ENCODE peak calls at places on chromosome 3, in six cellular contexts. One of them, this sample, is unnamed.

GRCh38 chr3:129558772-129559564 is 16.0 kb downstream of the H1-8 start:
- DNase-seq in KG1: no peak
- DNase-seq in mucosa of descending colon: peak
- DNase-seq in dorsolateral prefrontal cortex: no peak
- DNase-seq in germinal center: no peak
- DNase-seq in NCI-H1092: no peak
- DNase-seq in this sample: peak

GRCh38 chr3:172646439-172647015 is 64.3 kb downstream of the NCEH1 start:
- DNase-seq in dorsolateral prefrontal cortex: no peak
- DNase-seq in NCI-H1092: peak
- DNase-seq in KG1: no peak
- DNase-seq in germinal center: no peak
- DNase-seq in mucosa of descending colon: no peak
- DNase-seq in this sample: no peak

GRCh38 chr3:116285781-116286180 is 159.5 kb downstream of the LSAMP start:
- DNase-seq in mucosa of descending colon: no peak
- DNase-seq in dorsolateral prefrontal cortex: no peak
- DNase-seq in germinal center: no peak
- DNase-seq in NCI-H1092: no peak
- DNase-seq in KG1: no peak
- DNase-seq in this sample: no peak

GRCh38 chr3:113275876-113276580 is 64.7 kb downstream of the BOC start:
- DNase-seq in NCI-H1092: peak
- DNase-seq in mucosa of descending colon: no peak
- DNase-seq in germinal center: peak
- DNase-seq in KG1: no peak
- DNase-seq in dorsolateral prefrontal cortex: no peak
- DNase-seq in this sample: no peak

GRCh38 chr3:159882784-159883779 is 105.6 kb upstream of the IL12A start:
- DNase-seq in NCI-H1092: no peak
- DNase-seq in mucosa of descending colon: no peak
- DNase-seq in dorsolateral prefrontal cortex: no peak
- DNase-seq in KG1: no peak
- DNase-seq in germinal center: no peak
- DNase-seq in this sample: no peak

GRCh38 chr3:187208159-187208558 is 10.9 kb downstream of the RTP1 start:
- DNase-seq in KG1: no peak
- DNase-seq in NCI-H1092: no peak
- DNase-seq in mucosa of descending colon: no peak
- DNase-seq in germinal center: no peak
- DNase-seq in dorsolateral prefrontal cortex: no peak
- DNase-seq in this sample: no peak

GRCh38 chr3:96700322-96701315 is 113.8 kb upstream of the EPHA6 start:
- DNase-seq in NCI-H1092: no peak
- DNase-seq in mucosa of descending colon: no peak
- DNase-seq in dorsolateral prefrontal cortex: no peak
- DNase-seq in KG1: no peak
- DNase-seq in germinal center: no peak
- DNase-seq in this sample: no peak

GRCh38 chr3:36364260-36364659 is 16.0 kb upstream of the STAC start:
- DNase-seq in NCI-H1092: peak
- DNase-seq in germinal center: no peak
- DNase-seq in mucosa of descending colon: no peak
- DNase-seq in dorsolateral prefrontal cortex: no peak
- DNase-seq in KG1: no peak
- DNase-seq in this sample: no peak

GRCh38 chr3:108940166-108940565 is 13.5 kb downstream of the GUCA1C start:
- DNase-seq in germinal center: no peak
- DNase-seq in KG1: no peak
- DNase-seq in dorsolateral prefrontal cortex: no peak
- DNase-seq in NCI-H1092: no peak
- DNase-seq in mucosa of descending colon: no peak
- DNase-seq in this sample: no peak

GRCh38 chr3:153829596-153830170 is 291.5 kb upstream of the ARHGEF26 start:
- DNase-seq in dorsolateral prefrontal cortex: no peak
- DNase-seq in NCI-H1092: no peak
- DNase-seq in mucosa of descending colon: no peak
- DNase-seq in germinal center: no peak
- DNase-seq in KG1: no peak
- DNase-seq in this sample: no peak

GRCh38 chr3:115248274-115248673 is 101.2 kb upstream of the ZBTB20 start:
- DNase-seq in KG1: no peak
- DNase-seq in germinal center: no peak
- DNase-seq in dorsolateral prefrontal cortex: no peak
- DNase-seq in NCI-H1092: no peak
- DNase-seq in mucosa of descending colon: no peak
- DNase-seq in this sample: no peak

GRCh38 chr3:194107126-194107525 is 28.8 kb upstream of the HES1 start:
- DNase-seq in NCI-H1092: no peak
- DNase-seq in dorsolateral prefrontal cortex: no peak
- DNase-seq in germinal center: no peak
- DNase-seq in KG1: no peak
- DNase-seq in mucosa of descending colon: no peak
- DNase-seq in this sample: no peak

GRCh38 chr3:188367741-188368140 is 213.8 kb downstream of the LPP start:
- DNase-seq in NCI-H1092: no peak
- DNase-seq in mucosa of descending colon: no peak
- DNase-seq in KG1: no peak
- DNase-seq in dorsolateral prefrontal cortex: no peak
- DNase-seq in germinal center: no peak
- DNase-seq in this sample: no peak

GRCh38 chr3:171753665-171754408 is 56.4 kb downstream of the PLD1 start:
- DNase-seq in mucosa of descending colon: no peak
- DNase-seq in NCI-H1092: no peak
- DNase-seq in dorsolateral prefrontal cortex: no peak
- DNase-seq in germinal center: no peak
- DNase-seq in KG1: no peak
- DNase-seq in this sample: no peak

GRCh38 chr3:133408961-133409360 is 9.1 kb downstream of the BFSP2 start:
- DNase-seq in KG1: no peak
- DNase-seq in NCI-H1092: no peak
- DNase-seq in mucosa of descending colon: no peak
- DNase-seq in germinal center: no peak
- DNase-seq in dorsolateral prefrontal cortex: no peak
- DNase-seq in this sample: no peak

GRCh38 chr3:79018671-79019136 is 749.1 kb downstream of the ROBO1 start:
- DNase-seq in KG1: no peak
- DNase-seq in mucosa of descending colon: peak
- DNase-seq in dorsolateral prefrontal cortex: peak
- DNase-seq in NCI-H1092: no peak
- DNase-seq in germinal center: no peak
- DNase-seq in this sample: no peak

GRCh38 chr3:112681822-112682325 is 40.9 kb upstream of the CCDC80 start:
- DNase-seq in germinal center: no peak
- DNase-seq in KG1: no peak
- DNase-seq in dorsolateral prefrontal cortex: no peak
- DNase-seq in mucosa of descending colon: no peak
- DNase-seq in NCI-H1092: no peak
- DNase-seq in this sample: no peak

GRCh38 chr3:122484985-122485384 is 29.8 kb downstream of the KPNA1 start:
- DNase-seq in dorsolateral prefrontal cortex: no peak
- DNase-seq in germinal center: no peak
- DNase-seq in mucosa of descending colon: no peak
- DNase-seq in NCI-H1092: no peak
- DNase-seq in KG1: no peak
- DNase-seq in this sample: no peak

GRCh38 chr3:139280027-139280671 is 63.7 kb upstream of the MRPS22 start:
- DNase-seq in KG1: no peak
- DNase-seq in mucosa of descending colon: no peak
- DNase-seq in dorsolateral prefrontal cortex: no peak
- DNase-seq in NCI-H1092: no peak
- DNase-seq in germinal center: no peak
- DNase-seq in this sample: no peak

GRCh38 chr3:124429129-124429815 is 301.0 kb upstream of the UMPS start:
- DNase-seq in mucosa of descending colon: no peak
- DNase-seq in NCI-H1092: no peak
- DNase-seq in KG1: no peak
- DNase-seq in dorsolateral prefrontal cortex: no peak
- DNase-seq in germinal center: no peak
- DNase-seq in this sample: no peak

GRCh38 chr3:50154840-50155490 is at the start of gene SEMA3F:
- DNase-seq in germinal center: peak
- DNase-seq in mucosa of descending colon: peak
- DNase-seq in KG1: peak
- DNase-seq in dorsolateral prefrontal cortex: peak
- DNase-seq in NCI-H1092: peak
- DNase-seq in this sample: peak

GRCh38 chr3:17670749-17671148 is 71.7 kb downstream of the TBC1D5 start:
- DNase-seq in KG1: no peak
- DNase-seq in mucosa of descending colon: no peak
- DNase-seq in NCI-H1092: no peak
- DNase-seq in dorsolateral prefrontal cortex: no peak
- DNase-seq in germinal center: no peak
- DNase-seq in this sample: no peak

GRCh38 chr3:115487972-115488371 is 135.3 kb upstream of the GAP43 start:
- DNase-seq in dorsolateral prefrontal cortex: no peak
- DNase-seq in NCI-H1092: no peak
- DNase-seq in mucosa of descending colon: no peak
- DNase-seq in KG1: no peak
- DNase-seq in germinal center: no peak
- DNase-seq in this sample: no peak

GRCh38 chr3:195013411-195013810 is 257.5 kb downstream of the XXYLT1 start:
- DNase-seq in mucosa of descending colon: no peak
- DNase-seq in KG1: no peak
- DNase-seq in germinal center: no peak
- DNase-seq in dorsolateral prefrontal cortex: no peak
- DNase-seq in NCI-H1092: no peak
- DNase-seq in this sample: no peak

GRCh38 chr3:59103552-59103951 is 53.7 kb upstream of the CFAP20DC start:
- DNase-seq in mucosa of descending colon: no peak
- DNase-seq in KG1: no peak
- DNase-seq in NCI-H1092: no peak
- DNase-seq in germinal center: no peak
- DNase-seq in dorsolateral prefrontal cortex: no peak
- DNase-seq in this sample: no peak

GRCh38 chr3:12759693-12760565 is 870 bp upstream of the TMEM40 start:
- DNase-seq in NCI-H1092: no peak
- DNase-seq in mucosa of descending colon: no peak
- DNase-seq in dorsolateral prefrontal cortex: no peak
- DNase-seq in germinal center: no peak
- DNase-seq in KG1: no peak
- DNase-seq in this sample: no peak

GRCh38 chr3:152644478-152644877 is 190.5 kb upstream of the P2RY1 start:
- DNase-seq in dorsolateral prefrontal cortex: no peak
- DNase-seq in NCI-H1092: no peak
- DNase-seq in mucosa of descending colon: no peak
- DNase-seq in KG1: no peak
- DNase-seq in germinal center: no peak
- DNase-seq in this sample: no peak

GRCh38 chr3:117035785-117036184 is 326.2 kb downstream of the TUSC7 start:
- DNase-seq in KG1: no peak
- DNase-seq in mucosa of descending colon: peak
- DNase-seq in NCI-H1092: no peak
- DNase-seq in germinal center: no peak
- DNase-seq in dorsolateral prefrontal cortex: no peak
- DNase-seq in this sample: no peak

GRCh38 chr3:195900426-195901355 is 7.7 kb downstream of the TNK2 start:
- DNase-seq in germinal center: no peak
- DNase-seq in KG1: no peak
- DNase-seq in mucosa of descending colon: peak
- DNase-seq in NCI-H1092: no peak
- DNase-seq in dorsolateral prefrontal cortex: peak
- DNase-seq in this sample: no peak

GRCh38 chr3:127857270-127857801 is 35.0 kb upstream of the MGLL start:
- DNase-seq in NCI-H1092: no peak
- DNase-seq in mucosa of descending colon: no peak
- DNase-seq in germinal center: peak
- DNase-seq in dorsolateral prefrontal cortex: no peak
- DNase-seq in KG1: no peak
- DNase-seq in this sample: peak

This sample was measured in NAMALWA.